ENCODE peak calls at places on chromosome 16, in five cellular contexts. One of them, this sample, is unnamed.

GRCh38 chr16:46629331-46629843 is 8.2 kb upstream of the SHCBP1 start:
- ATAC-seq in stimulated activated naive B cell treated with anti-CD40 and anti-IgM and Interleukin-4, amounts not matched to agents 10 μg/mL and 1 μg/mL and 100 μg/mL, for 72 hours: no peak
- ATAC-seq in lower lobe of right lung: no peak
- ATAC-seq in body of pancreas: no peak
- ATAC-seq in activated naive CD8-positive, alpha-beta T cell treated with anti-CD3 and anti-CD28 coated beads, Interleukin-2, amount 50 U/mL, for 24 hours: no peak
- ATAC-seq in this sample: no peak

GRCh38 chr16:78170360-78170928 is 71.0 kb downstream of the WWOX start:
- ATAC-seq in body of pancreas: no peak
- ATAC-seq in activated naive CD8-positive, alpha-beta T cell treated with anti-CD3 and anti-CD28 coated beads, Interleukin-2, amount 50 U/mL, for 24 hours: no peak
- ATAC-seq in stimulated activated naive B cell treated with anti-CD40 and anti-IgM and Interleukin-4, amounts not matched to agents 10 μg/mL and 1 μg/mL and 100 μg/mL, for 72 hours: no peak
- ATAC-seq in lower lobe of right lung: no peak
- ATAC-seq in this sample: no peak

GRCh38 chr16:87829123-87829980 is 40.0 kb downstream of the SLC7A5 start:
- ATAC-seq in body of pancreas: no peak
- ATAC-seq in stimulated activated naive B cell treated with anti-CD40 and anti-IgM and Interleukin-4, amounts not matched to agents 10 μg/mL and 1 μg/mL and 100 μg/mL, for 72 hours: no peak
- ATAC-seq in activated naive CD8-positive, alpha-beta T cell treated with anti-CD3 and anti-CD28 coated beads, Interleukin-2, amount 50 U/mL, for 24 hours: peak
- ATAC-seq in lower lobe of right lung: no peak
- ATAC-seq in this sample: no peak

GRCh38 chr16:79482011-79482410 is 118.5 kb downstream of the MAF start:
- ATAC-seq in lower lobe of right lung: no peak
- ATAC-seq in body of pancreas: no peak
- ATAC-seq in stimulated activated naive B cell treated with anti-CD40 and anti-IgM and Interleukin-4, amounts not matched to agents 10 μg/mL and 1 μg/mL and 100 μg/mL, for 72 hours: no peak
- ATAC-seq in activated naive CD8-positive, alpha-beta T cell treated with anti-CD3 and anti-CD28 coated beads, Interleukin-2, amount 50 U/mL, for 24 hours: no peak
- ATAC-seq in this sample: no peak

GRCh38 chr16:79770244-79771064 is 169.9 kb upstream of the MAF start:
- ATAC-seq in lower lobe of right lung: peak
- ATAC-seq in stimulated activated naive B cell treated with anti-CD40 and anti-IgM and Interleukin-4, amounts not matched to agents 10 μg/mL and 1 μg/mL and 100 μg/mL, for 72 hours: peak
- ATAC-seq in activated naive CD8-positive, alpha-beta T cell treated with anti-CD3 and anti-CD28 coated beads, Interleukin-2, amount 50 U/mL, for 24 hours: peak
- ATAC-seq in body of pancreas: peak
- ATAC-seq in this sample: peak

GRCh38 chr16:79723583-79724168 is 123.1 kb upstream of the MAF start:
- ATAC-seq in stimulated activated naive B cell treated with anti-CD40 and anti-IgM and Interleukin-4, amounts not matched to agents 10 μg/mL and 1 μg/mL and 100 μg/mL, for 72 hours: no peak
- ATAC-seq in lower lobe of right lung: no peak
- ATAC-seq in body of pancreas: peak
- ATAC-seq in activated naive CD8-positive, alpha-beta T cell treated with anti-CD3 and anti-CD28 coated beads, Interleukin-2, amount 50 U/mL, for 24 hours: no peak
- ATAC-seq in this sample: no peak

GRCh38 chr16:23527961-23528634 is 17.8 kb upstream of the GGA2 start:
- ATAC-seq in stimulated activated naive B cell treated with anti-CD40 and anti-IgM and Interleukin-4, amounts not matched to agents 10 μg/mL and 1 μg/mL and 100 μg/mL, for 72 hours: no peak
- ATAC-seq in body of pancreas: peak
- ATAC-seq in activated naive CD8-positive, alpha-beta T cell treated with anti-CD3 and anti-CD28 coated beads, Interleukin-2, amount 50 U/mL, for 24 hours: no peak
- ATAC-seq in lower lobe of right lung: no peak
- ATAC-seq in this sample: no peak

GRCh38 chr16:68100504-68100903 is 15.3 kb downstream of the NFATC3 start:
- ATAC-seq in stimulated activated naive B cell treated with anti-CD40 and anti-IgM and Interleukin-4, amounts not matched to agents 10 μg/mL and 1 μg/mL and 100 μg/mL, for 72 hours: no peak
- ATAC-seq in activated naive CD8-positive, alpha-beta T cell treated with anti-CD3 and anti-CD28 coated beads, Interleukin-2, amount 50 U/mL, for 24 hours: peak
- ATAC-seq in lower lobe of right lung: no peak
- ATAC-seq in body of pancreas: no peak
- ATAC-seq in this sample: peak

GRCh38 chr16:70429888-70430666 is 8.8 kb downstream of the ST3GAL2 start:
- ATAC-seq in stimulated activated naive B cell treated with anti-CD40 and anti-IgM and Interleukin-4, amounts not matched to agents 10 μg/mL and 1 μg/mL and 100 μg/mL, for 72 hours: peak
- ATAC-seq in lower lobe of right lung: peak
- ATAC-seq in body of pancreas: no peak
- ATAC-seq in activated naive CD8-positive, alpha-beta T cell treated with anti-CD3 and anti-CD28 coated beads, Interleukin-2, amount 50 U/mL, for 24 hours: no peak
- ATAC-seq in this sample: no peak

GRCh38 chr16:87653234-87653633 is 50.9 kb downstream of the JPH3 start:
- ATAC-seq in activated naive CD8-positive, alpha-beta T cell treated with anti-CD3 and anti-CD28 coated beads, Interleukin-2, amount 50 U/mL, for 24 hours: peak
- ATAC-seq in stimulated activated naive B cell treated with anti-CD40 and anti-IgM and Interleukin-4, amounts not matched to agents 10 μg/mL and 1 μg/mL and 100 μg/mL, for 72 hours: peak
- ATAC-seq in lower lobe of right lung: no peak
- ATAC-seq in body of pancreas: no peak
- ATAC-seq in this sample: no peak

GRCh38 chr16:78298986-78299385 is 199.5 kb downstream of the WWOX start:
- ATAC-seq in activated naive CD8-positive, alpha-beta T cell treated with anti-CD3 and anti-CD28 coated beads, Interleukin-2, amount 50 U/mL, for 24 hours: no peak
- ATAC-seq in stimulated activated naive B cell treated with anti-CD40 and anti-IgM and Interleukin-4, amounts not matched to agents 10 μg/mL and 1 μg/mL and 100 μg/mL, for 72 hours: no peak
- ATAC-seq in body of pancreas: no peak
- ATAC-seq in lower lobe of right lung: peak
- ATAC-seq in this sample: no peak

GRCh38 chr16:4384497-4384896 is 12.8 kb downstream of the VASN start:
- ATAC-seq in body of pancreas: no peak
- ATAC-seq in activated naive CD8-positive, alpha-beta T cell treated with anti-CD3 and anti-CD28 coated beads, Interleukin-2, amount 50 U/mL, for 24 hours: no peak
- ATAC-seq in stimulated activated naive B cell treated with anti-CD40 and anti-IgM and Interleukin-4, amounts not matched to agents 10 μg/mL and 1 μg/mL and 100 μg/mL, for 72 hours: no peak
- ATAC-seq in lower lobe of right lung: no peak
- ATAC-seq in this sample: no peak

GRCh38 chr16:66256919-66257318 is 109.6 kb upstream of the CDH5 start:
- ATAC-seq in activated naive CD8-positive, alpha-beta T cell treated with anti-CD3 and anti-CD28 coated beads, Interleukin-2, amount 50 U/mL, for 24 hours: no peak
- ATAC-seq in stimulated activated naive B cell treated with anti-CD40 and anti-IgM and Interleukin-4, amounts not matched to agents 10 μg/mL and 1 μg/mL and 100 μg/mL, for 72 hours: no peak
- ATAC-seq in body of pancreas: no peak
- ATAC-seq in lower lobe of right lung: no peak
- ATAC-seq in this sample: no peak

GRCh38 chr16:50298075-50298460 is 31.7 kb downstream of the ADCY7 start:
- ATAC-seq in body of pancreas: no peak
- ATAC-seq in stimulated activated naive B cell treated with anti-CD40 and anti-IgM and Interleukin-4, amounts not matched to agents 10 μg/mL and 1 μg/mL and 100 μg/mL, for 72 hours: no peak
- ATAC-seq in lower lobe of right lung: no peak
- ATAC-seq in activated naive CD8-positive, alpha-beta T cell treated with anti-CD3 and anti-CD28 coated beads, Interleukin-2, amount 50 U/mL, for 24 hours: no peak
- ATAC-seq in this sample: no peak

GRCh38 chr16:69089091-69089912 is 16.2 kb upstream of the HAS3 start:
- ATAC-seq in lower lobe of right lung: peak
- ATAC-seq in stimulated activated naive B cell treated with anti-CD40 and anti-IgM and Interleukin-4, amounts not matched to agents 10 μg/mL and 1 μg/mL and 100 μg/mL, for 72 hours: peak
- ATAC-seq in body of pancreas: peak
- ATAC-seq in activated naive CD8-positive, alpha-beta T cell treated with anti-CD3 and anti-CD28 coated beads, Interleukin-2, amount 50 U/mL, for 24 hours: peak
- ATAC-seq in this sample: peak

GRCh38 chr16:10338426-10338825 is 47.4 kb upstream of the ATF7IP2 start:
- ATAC-seq in lower lobe of right lung: no peak
- ATAC-seq in body of pancreas: no peak
- ATAC-seq in stimulated activated naive B cell treated with anti-CD40 and anti-IgM and Interleukin-4, amounts not matched to agents 10 μg/mL and 1 μg/mL and 100 μg/mL, for 72 hours: no peak
- ATAC-seq in activated naive CD8-positive, alpha-beta T cell treated with anti-CD3 and anti-CD28 coated beads, Interleukin-2, amount 50 U/mL, for 24 hours: no peak
- ATAC-seq in this sample: no peak

GRCh38 chr16:80546249-80546648 is 5.5 kb downstream of the DYNLRB2 start:
- ATAC-seq in lower lobe of right lung: no peak
- ATAC-seq in activated naive CD8-positive, alpha-beta T cell treated with anti-CD3 and anti-CD28 coated beads, Interleukin-2, amount 50 U/mL, for 24 hours: no peak
- ATAC-seq in body of pancreas: no peak
- ATAC-seq in stimulated activated naive B cell treated with anti-CD40 and anti-IgM and Interleukin-4, amounts not matched to agents 10 μg/mL and 1 μg/mL and 100 μg/mL, for 72 hours: no peak
- ATAC-seq in this sample: no peak

GRCh38 chr16:70714526-70715112 is 28.8 kb upstream of the MTSS2 start:
- ATAC-seq in lower lobe of right lung: peak
- ATAC-seq in body of pancreas: no peak
- ATAC-seq in activated naive CD8-positive, alpha-beta T cell treated with anti-CD3 and anti-CD28 coated beads, Interleukin-2, amount 50 U/mL, for 24 hours: no peak
- ATAC-seq in stimulated activated naive B cell treated with anti-CD40 and anti-IgM and Interleukin-4, amounts not matched to agents 10 μg/mL and 1 μg/mL and 100 μg/mL, for 72 hours: no peak
- ATAC-seq in this sample: no peak

GRCh38 chr16:84836234-84836647 is 16.5 kb downstream of the CRISPLD2 start:
- ATAC-seq in activated naive CD8-positive, alpha-beta T cell treated with anti-CD3 and anti-CD28 coated beads, Interleukin-2, amount 50 U/mL, for 24 hours: no peak
- ATAC-seq in body of pancreas: peak
- ATAC-seq in lower lobe of right lung: peak
- ATAC-seq in stimulated activated naive B cell treated with anti-CD40 and anti-IgM and Interleukin-4, amounts not matched to agents 10 μg/mL and 1 μg/mL and 100 μg/mL, for 72 hours: no peak
- ATAC-seq in this sample: no peak

GRCh38 chr16:8326234-8326633 is 264.1 kb downstream of the TMEM114 start:
- ATAC-seq in lower lobe of right lung: no peak
- ATAC-seq in stimulated activated naive B cell treated with anti-CD40 and anti-IgM and Interleukin-4, amounts not matched to agents 10 μg/mL and 1 μg/mL and 100 μg/mL, for 72 hours: no peak
- ATAC-seq in activated naive CD8-positive, alpha-beta T cell treated with anti-CD3 and anti-CD28 coated beads, Interleukin-2, amount 50 U/mL, for 24 hours: no peak
- ATAC-seq in body of pancreas: no peak
- ATAC-seq in this sample: no peak

GRCh38 chr16:78513838-78514237 is 414.4 kb downstream of the WWOX start:
- ATAC-seq in body of pancreas: no peak
- ATAC-seq in activated naive CD8-positive, alpha-beta T cell treated with anti-CD3 and anti-CD28 coated beads, Interleukin-2, amount 50 U/mL, for 24 hours: no peak
- ATAC-seq in lower lobe of right lung: no peak
- ATAC-seq in stimulated activated naive B cell treated with anti-CD40 and anti-IgM and Interleukin-4, amounts not matched to agents 10 μg/mL and 1 μg/mL and 100 μg/mL, for 72 hours: no peak
- ATAC-seq in this sample: no peak

GRCh38 chr16:30834130-30834740 is 47.2 kb upstream of the ZNF629 start:
- ATAC-seq in stimulated activated naive B cell treated with anti-CD40 and anti-IgM and Interleukin-4, amounts not matched to agents 10 μg/mL and 1 μg/mL and 100 μg/mL, for 72 hours: no peak
- ATAC-seq in activated naive CD8-positive, alpha-beta T cell treated with anti-CD3 and anti-CD28 coated beads, Interleukin-2, amount 50 U/mL, for 24 hours: no peak
- ATAC-seq in lower lobe of right lung: no peak
- ATAC-seq in body of pancreas: no peak
- ATAC-seq in this sample: no peak

GRCh38 chr16:8694795-8695194 is 20.4 kb downstream of the ABAT start:
- ATAC-seq in lower lobe of right lung: no peak
- ATAC-seq in body of pancreas: no peak
- ATAC-seq in stimulated activated naive B cell treated with anti-CD40 and anti-IgM and Interleukin-4, amounts not matched to agents 10 μg/mL and 1 μg/mL and 100 μg/mL, for 72 hours: no peak
- ATAC-seq in activated naive CD8-positive, alpha-beta T cell treated with anti-CD3 and anti-CD28 coated beads, Interleukin-2, amount 50 U/mL, for 24 hours: no peak
- ATAC-seq in this sample: no peak

GRCh38 chr16:62903961-62904502 is 867.8 kb upstream of the CDH8 start:
- ATAC-seq in activated naive CD8-positive, alpha-beta T cell treated with anti-CD3 and anti-CD28 coated beads, Interleukin-2, amount 50 U/mL, for 24 hours: no peak
- ATAC-seq in lower lobe of right lung: no peak
- ATAC-seq in stimulated activated naive B cell treated with anti-CD40 and anti-IgM and Interleukin-4, amounts not matched to agents 10 μg/mL and 1 μg/mL and 100 μg/mL, for 72 hours: no peak
- ATAC-seq in body of pancreas: no peak
- ATAC-seq in this sample: no peak

GRCh38 chr16:57039148-57039812 is 49.9 kb downstream of the NLRC5 start:
- ATAC-seq in body of pancreas: peak
- ATAC-seq in stimulated activated naive B cell treated with anti-CD40 and anti-IgM and Interleukin-4, amounts not matched to agents 10 μg/mL and 1 μg/mL and 100 μg/mL, for 72 hours: no peak
- ATAC-seq in lower lobe of right lung: peak
- ATAC-seq in activated naive CD8-positive, alpha-beta T cell treated with anti-CD3 and anti-CD28 coated beads, Interleukin-2, amount 50 U/mL, for 24 hours: peak
- ATAC-seq in this sample: no peak

GRCh38 chr16:31501226-31501965 is 6.8 kb downstream of the RUSF1 start:
- ATAC-seq in activated naive CD8-positive, alpha-beta T cell treated with anti-CD3 and anti-CD28 coated beads, Interleukin-2, amount 50 U/mL, for 24 hours: no peak
- ATAC-seq in stimulated activated naive B cell treated with anti-CD40 and anti-IgM and Interleukin-4, amounts not matched to agents 10 μg/mL and 1 μg/mL and 100 μg/mL, for 72 hours: no peak
- ATAC-seq in body of pancreas: no peak
- ATAC-seq in lower lobe of right lung: no peak
- ATAC-seq in this sample: no peak